ENCODE peak calls at places on chromosomes 4 and X, in six cellular contexts. K is GM12892, J is HepG2, I is H1, X is SK-N-SH, A is GM12878. H is an unnamed sample.

GRCh38 chr4:7699040-7699439 is 240.6 kb downstream of the AFAP1 start:
- DNase-seq in X (peak), I (no peak), A (no peak), K (no peak), J (no peak), H (no peak)

GRCh38 chr4:78601013-78601412 is 49.4 kb downstream of the ANXA3 start:
- DNase-seq in K (no peak), J (no peak), I (no peak), A (peak), X (no peak), H (no peak)

GRCh38 chrX:97806238-97806637 is 922.5 kb downstream of the RPA4 start:
- DNase-seq in J (no peak), X (no peak), I (no peak), K (no peak), A (no peak), H (no peak)

GRCh38 chr4:137934046-137934445 is 308.1 kb downstream of the SLC7A11 start:
- DNase-seq in X (no peak), A (no peak), K (no peak), I (no peak), J (no peak), H (no peak)

GRCh38 chr4:186724048-186724860 is 598 bp upstream of the FAT1 start:
- DNase-seq in J (no peak), A (no peak), X (peak), K (no peak), I (no peak), H (peak)

GRCh38 chr4:165711436-165711835 is 161.6 kb upstream of the TLL1 start:
- DNase-seq in I (no peak), X (no peak), A (no peak), J (no peak), K (no peak), H (no peak)

GRCh38 chrX:119067023-119067739 is 5.6 kb upstream of the CT47C1 start:
- DNase-seq in I (no peak), X (peak), K (no peak), J (peak), A (no peak), H (no peak)

GRCh38 chr4:125316391-125316780 is 1.6 kb downstream of the FAT4 start:
- DNase-seq in K (no peak), J (no peak), X (peak), A (no peak), I (no peak), H (no peak)

GRCh38 chr4:99652596-99653436 is 4.8 kb downstream of the C4orf54 start:
- DNase-seq in X (peak), A (no peak), K (no peak), J (no peak), I (no peak), H (no peak)

GRCh38 chrX:7147431-7147977 is at the start of gene STS:
- DNase-seq in A (no peak), X (peak), K (peak), I (no peak), J (no peak), H (no peak)

GRCh38 chrX:71606536-71607216 is 11.6 kb downstream of the CXCR3 start:
- DNase-seq in J (no peak), K (no peak), I (no peak), X (no peak), A (no peak), H (no peak)

GRCh38 chr4:72858328-72858727 is 211.2 kb downstream of the COX18 start:
- DNase-seq in X (no peak), A (no peak), K (no peak), J (no peak), I (no peak), H (no peak)

GRCh38 chr4:154506253-154506652 is 14.7 kb upstream of the DCHS2 start:
- DNase-seq in I (no peak), K (no peak), X (peak), A (no peak), J (peak), H (no peak)

GRCh38 chr4:81352476-81352875 is 119.2 kb downstream of the RASGEF1B start:
- DNase-seq in J (no peak), A (no peak), I (no peak), X (no peak), K (no peak), H (no peak)

GRCh38 chr4:70158576-70158975 is 4.5 kb downstream of the PRR27 start:
- DNase-seq in I (no peak), J (no peak), X (no peak), A (no peak), K (no peak), H (no peak)

GRCh38 chr4:185912779-185913178 is 100.8 kb upstream of the SORBS2 start:
- DNase-seq in K (no peak), J (no peak), X (no peak), A (no peak), I (no peak), H (no peak)

GRCh38 chr4:4585012-4585670 is 43.3 kb upstream of the STX18 start:
- DNase-seq in K (no peak), J (no peak), I (no peak), X (no peak), A (no peak), H (no peak)

GRCh38 chrX:118528089-118528753 is 32.6 kb downstream of the DOCK11 start:
- DNase-seq in J (no peak), K (peak), X (no peak), I (no peak), A (peak), H (no peak)

GRCh38 chr4:121656269-121656641 is 40.5 kb downstream of the ANXA5 start:
- DNase-seq in K (no peak), X (peak), A (peak), J (peak), I (no peak), H (no peak)

GRCh38 chrX:123153846-123154335 is 30.2 kb upstream of the GRIA3 start:
- DNase-seq in J (no peak), K (no peak), A (no peak), I (no peak), X (no peak), H (no peak)

GRCh38 chrX:108186811-108187210 is 95.2 kb downstream of the ATG4A start:
- DNase-seq in K (no peak), I (no peak), J (peak), A (no peak), X (no peak), H (no peak)

GRCh38 chr4:120893314-120893713 is 29.2 kb downstream of the PRDM5 start:
- DNase-seq in J (no peak), I (no peak), X (no peak), K (no peak), A (no peak), H (no peak)

GRCh38 chr4:874071-874470 is 48.1 kb upstream of the CPLX1 start:
- DNase-seq in X (no peak), J (no peak), A (no peak), K (no peak), I (no peak), H (no peak)

GRCh38 chr4:4386296-4386735 is 586 bp upstream of the NSG1 start:
- DNase-seq in J (no peak), A (no peak), K (no peak), X (peak), I (no peak), H (no peak)

GRCh38 chr4:122537388-122538135 is 81.0 kb upstream of the IL2 start:
- DNase-seq in K (no peak), A (no peak), J (no peak), I (no peak), X (no peak), H (no peak)

GRCh38 chr4:127528302-127528701 is 104.5 kb upstream of the INTU start:
- DNase-seq in X (no peak), J (no peak), K (no peak), A (no peak), I (no peak), H (no peak)

GRCh38 chrX:97211070-97211469 is 327.4 kb downstream of the RPA4 start:
- DNase-seq in X (no peak), J (no peak), K (no peak), I (no peak), A (no peak), H (no peak)

GRCh38 chr4:131348258-131348657 is 1800.8 kb upstream of the PCDH10 start:
- DNase-seq in X (no peak), K (no peak), A (peak), J (no peak), I (no peak), H (no peak)

GRCh38 chr4:39305902-39306677 is 60.1 kb downstream of the RFC1 start:
- DNase-seq in X (no peak), A (no peak), J (no peak), K (no peak), I (no peak), H (no peak)

GRCh38 chr4:182179105-182179504 is 64.1 kb upstream of the TENM3 start:
- DNase-seq in A (no peak), I (no peak), J (no peak), K (no peak), X (peak), H (no peak)

GRCh38 chr4:15004701-15005301 is 2.5 kb downstream of the CPEB2 start:
- DNase-seq in K (peak), J (peak), X (peak), A (no peak), I (no peak), H (peak)

GRCh38 chr4:96677499-96677898 is 837.6 kb downstream of the PDHA2 start:
- DNase-seq in I (no peak), J (no peak), K (no peak), X (no peak), A (no peak), H (no peak)

GRCh38 chrX:69221239-69222102 is 56.2 kb upstream of the PJA1 start:
- DNase-seq in J (no peak), K (no peak), X (no peak), I (no peak), A (no peak), H (no peak)
- TF ChIP-seq TAF1 in J (no peak), K (no peak), X (no peak), I (no peak), A (no peak), H (no peak)

DNA sequence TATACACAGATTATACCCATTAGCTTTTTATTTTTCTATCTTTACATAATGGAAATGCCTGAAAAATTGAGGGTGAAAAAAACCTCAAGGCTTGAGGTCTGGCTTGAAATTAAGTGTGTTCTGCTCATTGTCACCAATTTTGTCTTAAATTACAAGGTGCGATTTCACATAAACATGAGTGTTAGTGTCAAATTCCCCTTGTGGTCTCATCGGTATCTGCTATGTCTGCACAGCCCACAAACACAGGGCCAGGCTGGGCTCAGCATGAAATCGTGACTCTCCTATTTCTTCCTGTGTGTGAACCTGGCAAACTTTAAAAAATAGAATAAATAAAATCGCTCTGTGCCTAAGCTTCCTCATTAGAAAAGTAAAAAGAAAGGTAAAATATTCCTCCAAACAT is 109.1 kb downstream of the CRLF2 start:
- DNase-seq in J (no peak), I (no peak), A (no peak), X (no peak), K (no peak), H (no peak)
- TF ChIP-seq TAF1 in J (no peak), I (no peak), A (no peak), X (no peak), K (no peak), H (no peak)

GRCh38 chr4:2251795-2252529 is 9.9 kb downstream of the MXD4 start:
- DNase-seq in J (no peak), I (no peak), X (peak), K (peak), A (no peak), H (peak)
- TF ChIP-seq TAF1 in J (no peak), I (no peak), X (no peak), K (no peak), A (no peak), H (no peak)

GRCh38 chr4:53196195-53196641 is 169.6 kb downstream of the SCFD2 start:
- DNase-seq in I (no peak), X (peak), J (no peak), K (no peak), A (no peak), H (no peak)

GRCh38 chr4:53192017-53192416 is 173.8 kb downstream of the SCFD2 start:
- DNase-seq in K (no peak), X (no peak), A (no peak), I (no peak), J (no peak), H (no peak)

GRCh38 chr4:53192496-53192895 is 173.4 kb downstream of the SCFD2 start:
- DNase-seq in K (no peak), X (no peak), J (no peak), I (no peak), A (no peak), H (no peak)

GRCh38 chr4:53194727-53195126 is 171.1 kb downstream of the SCFD2 start:
- DNase-seq in K (no peak), A (no peak), I (no peak), X (peak), J (no peak), H (no peak)

GRCh38 chr4:53193111-53193510 is 172.8 kb downstream of the SCFD2 start:
- DNase-seq in X (no peak), I (no peak), K (no peak), J (no peak), A (no peak), H (no peak)
- TF ChIP-seq TAF1 in X (no peak), I (no peak), K (no peak), J (no peak), A (no peak), H (no peak)

GRCh38 chrX:18353931-18354368 is 538 bp downstream of the SCML2 start:
- DNase-seq in K (no peak), A (no peak), I (no peak), J (peak), X (peak), H (no peak)

GRCh38 chrX:18351774-18352173 is 2.7 kb downstream of the SCML2 start:
- DNase-seq in K (no peak), A (no peak), X (no peak), I (no peak), J (no peak), H (no peak)

DNA sequence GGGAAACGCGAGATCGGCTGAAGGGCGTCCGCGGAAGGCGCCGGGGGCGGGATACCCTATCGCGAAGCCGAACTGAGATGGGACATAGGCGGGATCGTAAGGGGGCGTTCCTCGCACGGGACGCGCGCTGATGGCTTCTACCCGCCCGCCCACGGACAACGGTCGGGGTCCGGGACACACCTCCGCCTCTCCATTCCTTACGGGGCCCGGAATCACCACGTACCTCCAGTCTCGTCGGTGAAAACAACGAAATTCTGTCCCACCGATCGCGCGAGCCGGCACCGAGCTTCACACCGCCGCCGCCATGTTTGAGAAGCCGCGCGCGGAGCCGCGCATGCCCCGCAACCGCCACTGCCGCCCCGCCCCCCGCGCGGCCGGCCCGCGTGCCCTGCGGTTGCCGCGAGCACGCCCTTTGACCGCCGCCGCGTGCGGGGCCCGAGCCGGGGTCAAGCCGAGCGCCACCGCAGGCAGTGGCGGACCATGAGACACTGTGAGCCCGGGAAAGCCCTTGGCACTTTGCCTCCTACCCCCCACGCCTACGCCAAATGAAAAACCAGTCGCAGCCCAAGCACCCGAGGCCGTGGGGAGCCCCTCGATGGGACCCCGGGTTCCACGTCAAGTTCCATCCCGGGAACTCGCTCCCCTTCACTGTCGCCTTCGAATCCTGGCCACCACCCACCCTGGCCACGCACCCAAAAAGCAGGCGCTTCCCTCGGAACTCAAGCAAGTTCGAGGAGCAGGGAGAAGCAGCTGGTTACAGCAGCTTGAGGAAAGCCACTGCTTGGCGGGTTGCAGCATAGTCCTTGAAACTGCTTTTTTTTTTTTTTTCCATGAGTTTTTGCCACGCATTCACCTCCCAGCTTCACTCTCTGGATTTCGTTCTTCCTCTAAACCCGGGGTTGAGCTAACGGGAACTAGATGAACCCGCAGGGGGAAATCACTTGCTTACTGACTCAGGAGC is at the start of gene SCML2:
- DNase-seq in J (peak), K (no peak), A (no peak), X (peak), I (no peak), H (no peak)
- TF ChIP-seq TAF1 in J (peak), K (no peak), A (no peak), X (peak), I (peak), H (no peak)